ENCODE peak calls at places on chromosomes 16 and 17, in six cellular contexts. O is psoas muscle, B is cardiac muscle cell, D is A549, I is fibroblast of lung, H is uterus. P is an unnamed sample.

GRCh38 chr16:57297856-57298255 is 13.4 kb upstream of the PLLP start:
- DNase-seq in O (no peak), B (no peak), D (no peak), I (no peak), H (no peak), P (peak; percentile 57)

GRCh38 chr16:66357523-66357928 is 9.0 kb upstream of the CDH5 start:
- DNase-seq in O (no peak), B (peak; percentile 75), D (peak; percentile 84), I (peak; percentile 85), H (peak; percentile 31), P (peak; percentile 39)

GRCh38 chr17:67779098-67779672 is 46.1 kb upstream of the BPTF start:
- DNase-seq in O (peak; percentile 60), B (peak; percentile 23), D (peak; percentile 86), I (peak; percentile 81), H (peak; percentile 19), P (peak; percentile 60)

GRCh38 chr16:82317411-82318168 is 147.6 kb upstream of the MPHOSPH6 start:
- DNase-seq in O (no peak), B (no peak), D (no peak), I (no peak), H (no peak), P (no peak)

GRCh38 chr16:31458073-31458834 is 1.0 kb upstream of the ARMC5 start:
- DNase-seq in O (peak; percentile 89), B (peak; percentile 50), D (peak; percentile 60), I (no peak), H (no peak), P (peak; percentile 82)

GRCh38 chr17:32609085-32609484 is 122.3 kb downstream of the CDK5R1 start:
- DNase-seq in O (peak; percentile 75), B (no peak), D (peak; percentile 52), I (peak; percentile 6), H (no peak), P (peak; percentile 74)

GRCh38 chr17:32489320-32490100 is 2.7 kb downstream of the CDK5R1 start:
- DNase-seq in O (no peak), B (no peak), D (no peak), I (no peak), H (no peak), P (peak; percentile 58)

GRCh38 chr16:21060027-21060510 is 90.6 kb downstream of the DNAH3 start:
- DNase-seq in O (no peak), B (no peak), D (no peak), I (no peak), H (no peak), P (no peak)

GRCh38 chr17:40419559-40420331 is 2.0 kb upstream of the TOP2A start:
- DNase-seq in O (no peak), B (no peak), D (no peak), I (no peak), H (no peak), P (no peak)

GRCh38 chr16:84839956-84840355 is 20.2 kb downstream of the CRISPLD2 start:
- DNase-seq in O (peak; percentile 40), B (no peak), D (peak; percentile 37), I (peak; percentile 56), H (no peak), P (no peak)

GRCh38 chr17:78127888-78128615 is 503 bp downstream of the TMC6 start:
- DNase-seq in O (no peak), B (peak; percentile 68), D (no peak), I (no peak), H (no peak), P (no peak)

GRCh38 chr16:50267151-50267631 is 840 bp downstream of the ADCY7 start:
- DNase-seq in O (peak; percentile 44), B (no peak), D (no peak), I (no peak), H (no peak), P (no peak)

GRCh38 chr16:78244131-78244899 is 144.9 kb downstream of the WWOX start:
- DNase-seq in O (no peak), B (no peak), D (no peak), I (no peak), H (no peak), P (no peak)

GRCh38 chr16:11401161-11402050 is 56.1 kb downstream of the RMI2 start:
- DNase-seq in O (peak; percentile 78), B (no peak), D (no peak), I (no peak), H (no peak), P (no peak)

GRCh38 chr17:35243459-35244204 is 760 bp downstream of the SLFN5 start:
- DNase-seq in O (peak; percentile 79), B (peak; percentile 38), D (peak; percentile 41), I (peak; percentile 80), H (peak; percentile 56), P (peak; percentile 54)

GRCh38 chr17:44775136-44775837 is 16.5 kb downstream of the ADAM11 start:
- DNase-seq in O (peak; percentile 96), B (no peak), D (peak; percentile 99), I (peak; percentile 96), H (no peak), P (peak; percentile 98)
- TF ChIP-seq CTCF in O (no peak), B (no peak), D (peak; percentile 34), I (no peak), H (no peak), P (no peak)

GRCh38 chr16:86570542-86571196 is 4.0 kb downstream of the FOXC2 start:
- DNase-seq in O (no peak), B (no peak), D (no peak), I (no peak), H (no peak), P (no peak)

GRCh38 chr16:86572616-86573015 is 5.7 kb upstream of the FOXL1 start:
- DNase-seq in O (no peak), B (no peak), D (no peak), I (no peak), H (no peak), P (no peak)

GRCh38 chr16:86572041-86572521 is 5.5 kb downstream of the FOXC2 start:
- DNase-seq in O (no peak), B (no peak), D (no peak), I (no peak), H (no peak), P (no peak)

GRCh38 chr16:86569843-86570447 is 3.3 kb downstream of the FOXC2 start:
- DNase-seq in O (no peak), B (no peak), D (no peak), I (no peak), H (no peak), P (no peak)

GRCh38 chr16:86571197-86571915 is 4.7 kb downstream of the FOXC2 start:
- DNase-seq in O (no peak), B (no peak), D (no peak), I (no peak), H (no peak), P (no peak)
- H3K4me3 ChIP-seq in O (peak overlapping the region; percentile 25), B (peak overlapping the region; percentile 76), D (no peak overlapping the region), I (peak overlapping the region; percentile 91), H (no peak overlapping the region), P (no peak overlapping the region)

GRCh38 chr17:69719474-69720048 is 305.1 kb downstream of the MAP2K6 start:
- DNase-seq in O (no peak), B (no peak), D (no peak), I (no peak), H (no peak), P (no peak)
- TF ChIP-seq CTCF in O (no peak), B (no peak), D (no peak), I (no peak), H (no peak), P (no peak)

DNA sequence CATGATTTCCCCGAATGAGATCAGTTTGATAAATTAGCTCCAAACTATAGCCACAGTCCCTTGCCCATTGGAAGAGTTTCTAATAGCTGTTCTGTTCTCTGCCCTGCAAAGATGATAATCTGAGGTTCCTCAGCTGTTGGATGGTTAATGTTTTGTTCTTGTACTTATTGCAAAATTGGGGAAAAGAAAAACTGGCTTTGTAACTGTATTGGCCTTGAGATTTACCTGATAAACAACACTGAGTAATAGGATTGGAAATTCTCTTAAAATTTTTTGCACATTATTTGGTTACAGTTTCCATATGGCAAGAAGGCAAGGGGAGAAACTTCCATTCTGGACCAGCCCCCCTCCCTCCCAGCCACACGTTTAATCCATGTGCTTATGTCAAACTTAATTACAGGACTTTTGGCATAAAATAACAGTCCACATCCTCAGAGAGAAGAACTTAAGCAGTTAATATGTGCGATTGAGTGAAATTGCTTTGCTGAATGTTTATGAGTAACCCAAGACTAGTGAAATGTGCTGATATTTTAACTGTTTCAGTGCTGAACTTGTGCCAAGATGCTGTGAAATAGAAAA is 119.1 kb upstream of the ZFHX3 start:
- DNase-seq in O (no peak), B (no peak), D (no peak), I (peak; percentile 52), H (no peak), P (no peak)
- H3K4me3 ChIP-seq in O (no peak overlapping the region), B (no peak overlapping the region), D (no peak overlapping the region), I (peak overlapping the region; percentile 0), H (peak overlapping the region; percentile 25), P (no peak overlapping the region)

GRCh38 chr17:9860851-9861250 is 35.1 kb downstream of the GLP2R start:
- DNase-seq in O (no peak), B (no peak), D (no peak), I (no peak), H (no peak), P (no peak)
- TF ChIP-seq CTCF in O (no peak), B (no peak), D (no peak), I (no peak), H (no peak), P (no peak)

DNA sequence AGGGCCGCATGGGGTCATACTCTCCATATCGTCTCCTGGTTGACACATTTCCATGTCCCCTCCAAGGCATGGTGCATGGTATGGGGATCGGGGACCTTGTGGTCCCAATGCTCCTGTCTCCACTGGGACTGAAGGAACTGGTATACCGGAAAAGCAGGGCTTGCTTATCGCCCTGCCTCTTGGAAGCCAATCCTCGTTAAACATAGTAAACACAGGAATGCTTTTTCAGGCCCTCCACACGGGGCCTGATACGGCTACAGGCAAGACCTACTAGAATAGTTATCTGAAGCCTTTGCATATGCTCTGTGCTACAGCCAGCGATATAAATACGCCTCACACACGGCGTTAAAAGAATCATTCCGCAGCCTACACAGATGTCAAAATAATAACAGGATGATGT is 159.5 kb downstream of the SHISA9 start:
- DNase-seq in O (no peak), B (no peak), D (no peak), I (no peak), H (no peak), P (no peak)
- H3K4me3 ChIP-seq in O (no peak overlapping the region), B (no peak overlapping the region), D (no peak overlapping the region), I (no peak overlapping the region), H (no peak overlapping the region), P (no peak overlapping the region)

GRCh38 chr16:19166500-19166899 is 1.5 kb upstream of the SYT17 start:
- DNase-seq in O (no peak), B (no peak), D (peak; percentile 27), I (no peak), H (no peak), P (no peak)
- TF ChIP-seq CTCF in O (no peak), B (no peak), D (no peak), I (no peak), H (no peak), P (no peak)

GRCh38 chr17:75549246-75550138 is 24.0 kb downstream of the LLGL2 start:
- DNase-seq in O (no peak), B (peak; percentile 83), D (peak; percentile 70), I (no peak), H (no peak), P (no peak)
- H3K4me3 ChIP-seq in O (no peak overlapping the region), B (no peak overlapping the region), D (peak overlapping the region; percentile 2), I (no peak overlapping the region), H (no peak overlapping the region), P (no peak overlapping the region)